ENCODE peak calls at places on chromosome 22, in eight cellular contexts. One of them, this sample, is unnamed.

GRCh38 chr22:46734830-46735453 is 3.1 kb downstream of the CERK start:
- DNase-seq in A549: no peak
- DNase-seq in GM23338: no peak
- DNase-seq in HCT116: no peak
- DNase-seq in K562: no peak
- DNase-seq in SK-N-SH: no peak
- DNase-seq in GM12878: peak; percentile 56
- DNase-seq in HepG2: no peak
- DNase-seq in this sample: no peak

GRCh38 chr22:18076060-18076497 is 1.7 kb upstream of the PEX26 start:
- DNase-seq in A549: peak; percentile 83
- DNase-seq in GM23338: peak; percentile 94
- DNase-seq in HCT116: peak; percentile 75
- DNase-seq in K562: peak; percentile 74
- DNase-seq in SK-N-SH: peak; percentile 72
- DNase-seq in GM12878: no peak
- DNase-seq in HepG2: peak; percentile 86
- DNase-seq in this sample: peak; percentile 85

GRCh38 chr22:48717883-48718817 is 1109.5 kb downstream of the BRD1 start:
- DNase-seq in A549: no peak
- DNase-seq in GM23338: no peak
- DNase-seq in HCT116: no peak
- DNase-seq in K562: no peak
- DNase-seq in SK-N-SH: no peak
- DNase-seq in GM12878: no peak
- DNase-seq in HepG2: no peak
- DNase-seq in this sample: no peak

GRCh38 chr22:39284983-39285382 is 34.4 kb downstream of the RPL3 start:
- DNase-seq in A549: no peak
- DNase-seq in GM23338: no peak
- DNase-seq in HCT116: no peak
- DNase-seq in K562: no peak
- DNase-seq in SK-N-SH: no peak
- DNase-seq in GM12878: no peak
- DNase-seq in HepG2: no peak
- DNase-seq in this sample: no peak

GRCh38 chr22:42990131-42990838 is 24.7 kb downstream of the PACSIN2 start:
- DNase-seq in A549: peak; percentile 86
- DNase-seq in GM23338: peak; percentile 51
- DNase-seq in HCT116: no peak
- DNase-seq in K562: no peak
- DNase-seq in SK-N-SH: no peak
- DNase-seq in GM12878: no peak
- DNase-seq in HepG2: peak; percentile 45
- DNase-seq in this sample: peak; percentile 24

GRCh38 chr22:32422062-32422461 is 10.0 kb upstream of the RTCB start:
- DNase-seq in A549: no peak
- DNase-seq in GM23338: peak; percentile 36
- DNase-seq in HCT116: no peak
- DNase-seq in K562: no peak
- DNase-seq in SK-N-SH: no peak
- DNase-seq in GM12878: no peak
- DNase-seq in HepG2: no peak
- DNase-seq in this sample: no peak

GRCh38 chr22:46373838-46374662 is 38.5 kb downstream of the TRMU start:
- DNase-seq in A549: no peak
- DNase-seq in GM23338: no peak
- DNase-seq in HCT116: no peak
- DNase-seq in K562: no peak
- DNase-seq in SK-N-SH: no peak
- DNase-seq in GM12878: peak; percentile 48
- DNase-seq in HepG2: no peak
- DNase-seq in this sample: no peak

GRCh38 chr22:42177891-42178336 is 47.3 kb upstream of the CYP2D6 start:
- DNase-seq in A549: no peak
- DNase-seq in GM23338: no peak
- DNase-seq in HCT116: no peak
- DNase-seq in K562: no peak
- DNase-seq in SK-N-SH: no peak
- DNase-seq in GM12878: no peak
- DNase-seq in HepG2: no peak
- DNase-seq in this sample: no peak

GRCh38 chr22:20241579-20242392 is 26.3 kb downstream of the RTN4R start:
- DNase-seq in A549: no peak
- DNase-seq in GM23338: no peak
- DNase-seq in HCT116: no peak
- DNase-seq in K562: no peak
- DNase-seq in SK-N-SH: no peak
- DNase-seq in GM12878: no peak
- DNase-seq in HepG2: no peak
- DNase-seq in this sample: no peak

GRCh38 chr22:20243545-20244249 is 24.4 kb downstream of the RTN4R start:
- DNase-seq in A549: peak; percentile 33
- DNase-seq in GM23338: peak; percentile 47
- DNase-seq in HCT116: no peak
- DNase-seq in K562: peak; percentile 89
- DNase-seq in SK-N-SH: peak; percentile 69
- DNase-seq in GM12878: no peak
- DNase-seq in HepG2: no peak
- DNase-seq in this sample: no peak

GRCh38 chr22:20242393-20243175 is 25.5 kb downstream of the RTN4R start:
- DNase-seq in A549: no peak
- DNase-seq in GM23338: no peak
- DNase-seq in HCT116: no peak
- DNase-seq in K562: no peak
- DNase-seq in SK-N-SH: no peak
- DNase-seq in GM12878: no peak
- DNase-seq in HepG2: no peak
- DNase-seq in this sample: no peak

GRCh38 chr22:20244250-20244648 is 23.9 kb downstream of the RTN4R start:
- DNase-seq in A549: no peak
- DNase-seq in GM23338: no peak
- DNase-seq in HCT116: no peak
- DNase-seq in K562: no peak
- DNase-seq in SK-N-SH: no peak
- DNase-seq in GM12878: no peak
- DNase-seq in HepG2: no peak
- DNase-seq in this sample: no peak

DNA sequence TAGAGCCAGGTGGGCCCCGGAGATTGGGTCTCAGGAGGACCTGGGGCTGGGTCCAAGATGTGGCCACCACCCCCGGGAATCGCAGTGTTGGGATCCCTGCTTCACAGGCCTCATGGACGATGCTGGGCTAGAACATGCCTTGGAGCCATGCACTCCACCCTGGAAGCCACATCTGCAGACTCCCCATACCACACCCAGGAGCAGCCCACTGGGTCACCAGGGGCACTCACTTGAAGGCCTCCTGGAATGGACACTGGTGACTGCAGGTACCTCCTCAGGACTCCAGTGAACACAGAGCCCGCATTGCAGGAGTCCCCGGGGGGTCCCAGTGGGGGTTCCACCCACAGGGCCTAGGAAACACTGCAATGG is 25.0 kb downstream of the RTN4R start:
- DNase-seq in A549: no peak
- DNase-seq in GM23338: no peak
- DNase-seq in HCT116: no peak
- DNase-seq in K562: no peak
- DNase-seq in SK-N-SH: no peak
- DNase-seq in GM12878: no peak
- DNase-seq in HepG2: no peak
- DNase-seq in this sample: no peak
- H3K4me1 ChIP-seq in A549: no peaks in the 10 kb centered on the region
- H3K4me1 ChIP-seq in GM23338: peaks cover 8% of the 10 kb centered on the region
- H3K4me1 ChIP-seq in HCT116: peaks cover 18% of the 10 kb centered on the region
- H3K4me1 ChIP-seq in K562: peaks cover 16% of the 10 kb centered on the region
- H3K4me1 ChIP-seq in SK-N-SH: peaks cover 63% of the 10 kb centered on the region
- H3K4me1 ChIP-seq in GM12878: peaks cover 55% of the 10 kb centered on the region
- H3K4me1 ChIP-seq in HepG2: no peaks in the 10 kb centered on the region
- H3K4me1 ChIP-seq in this sample: peaks cover 4% of the 10 kb centered on the region

GRCh38 chr22:21445437-21446127 is 21.6 kb upstream of the TMEM191C start:
- DNase-seq in A549: no peak
- DNase-seq in GM23338: no peak
- DNase-seq in HCT116: no peak
- DNase-seq in K562: no peak
- DNase-seq in SK-N-SH: no peak
- DNase-seq in GM12878: no peak
- DNase-seq in HepG2: no peak
- DNase-seq in this sample: no peak
- TF ChIP-seq REST in A549: no peak
- TF ChIP-seq REST in GM23338: no peak
- TF ChIP-seq REST in HCT116: no peak
- TF ChIP-seq REST in K562: no peak
- TF ChIP-seq REST in SK-N-SH: no peak
- TF ChIP-seq REST in GM12878: no peak
- TF ChIP-seq REST in HepG2: no peak
- TF ChIP-seq REST in this sample: no peak

GRCh38 chr22:19943665-19944026 is 2.0 kb upstream of the TXNRD2 start:
- DNase-seq in A549: peak; percentile 46
- DNase-seq in GM23338: peak; percentile 49
- DNase-seq in HCT116: no peak
- DNase-seq in K562: no peak
- DNase-seq in SK-N-SH: peak; percentile 46
- DNase-seq in GM12878: no peak
- DNase-seq in HepG2: peak; percentile 61
- DNase-seq in this sample: no peak
- H3K4me3 ChIP-seq in A549: no peak overlapping the region
- H3K4me3 ChIP-seq in GM23338: no peak overlapping the region
- H3K4me3 ChIP-seq in HCT116: no peak overlapping the region
- H3K4me3 ChIP-seq in K562: no peak overlapping the region
- H3K4me3 ChIP-seq in SK-N-SH: no peak overlapping the region
- H3K4me3 ChIP-seq in GM12878: peak overlapping the region; percentile 44
- H3K4me3 ChIP-seq in HepG2: peak overlapping the region; percentile 92
- H3K4me3 ChIP-seq in this sample: peak overlapping the region; percentile 11

GRCh38 chr22:40452730-40453487 is 82.5 kb downstream of the SGSM3 start:
- DNase-seq in A549: no peak
- DNase-seq in GM23338: no peak
- DNase-seq in HCT116: no peak
- DNase-seq in K562: no peak
- DNase-seq in SK-N-SH: no peak
- DNase-seq in GM12878: no peak
- DNase-seq in HepG2: no peak
- DNase-seq in this sample: no peak

GRCh38 chr22:40453676-40454075 is 83.3 kb downstream of the SGSM3 start:
- DNase-seq in A549: no peak
- DNase-seq in GM23338: no peak
- DNase-seq in HCT116: no peak
- DNase-seq in K562: no peak
- DNase-seq in SK-N-SH: no peak
- DNase-seq in GM12878: no peak
- DNase-seq in HepG2: no peak
- DNase-seq in this sample: no peak

GRCh38 chr22:40449676-40450035 is 79.3 kb downstream of the SGSM3 start:
- DNase-seq in A549: no peak
- DNase-seq in GM23338: no peak
- DNase-seq in HCT116: no peak
- DNase-seq in K562: no peak
- DNase-seq in SK-N-SH: no peak
- DNase-seq in GM12878: no peak
- DNase-seq in HepG2: no peak
- DNase-seq in this sample: no peak

GRCh38 chr22:40450651-40451050 is 80.3 kb downstream of the SGSM3 start:
- DNase-seq in A549: no peak
- DNase-seq in GM23338: no peak
- DNase-seq in HCT116: no peak
- DNase-seq in K562: no peak
- DNase-seq in SK-N-SH: no peak
- DNase-seq in GM12878: no peak
- DNase-seq in HepG2: no peak
- DNase-seq in this sample: no peak

DNA sequence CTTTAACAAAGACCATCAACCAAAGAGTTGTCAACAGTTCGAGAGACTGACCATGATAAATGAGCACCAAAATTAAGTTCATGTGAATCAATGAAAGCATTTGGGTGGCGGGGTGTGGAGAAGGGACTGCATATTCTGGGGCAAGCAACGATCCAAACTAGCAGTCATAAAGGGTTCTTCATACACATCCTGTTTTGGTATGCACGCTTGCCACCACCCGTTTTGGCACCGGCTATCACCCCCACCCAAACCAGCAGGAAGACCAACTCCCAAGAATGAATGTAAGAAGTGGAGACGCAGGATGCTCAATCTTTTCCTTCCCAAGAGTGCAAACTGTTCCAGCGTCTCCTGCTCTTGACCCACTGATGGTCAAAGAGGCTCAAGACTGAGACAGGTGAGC is 80.8 kb downstream of the SGSM3 start:
- DNase-seq in A549: no peak
- DNase-seq in GM23338: no peak
- DNase-seq in HCT116: no peak
- DNase-seq in K562: no peak
- DNase-seq in SK-N-SH: no peak
- DNase-seq in GM12878: no peak
- DNase-seq in HepG2: no peak
- DNase-seq in this sample: no peak
- H3K4me1 ChIP-seq in A549: peaks cover 52% of the 10 kb centered on the region
- H3K4me1 ChIP-seq in GM23338: peaks cover 31% of the 10 kb centered on the region
- H3K4me1 ChIP-seq in HCT116: peaks cover 3% of the 10 kb centered on the region
- H3K4me1 ChIP-seq in K562: no peaks in the 10 kb centered on the region
- H3K4me1 ChIP-seq in SK-N-SH: peaks cover 5% of the 10 kb centered on the region
- H3K4me1 ChIP-seq in GM12878: peaks cover 3% of the 10 kb centered on the region
- H3K4me1 ChIP-seq in HepG2: no peaks in the 10 kb centered on the region
- H3K4me1 ChIP-seq in this sample: peaks cover 9% of the 10 kb centered on the region

GRCh38 chr22:36148411-36148810 is 12.1 kb downstream of the APOL3 start:
- DNase-seq in A549: no peak
- DNase-seq in GM23338: no peak
- DNase-seq in HCT116: no peak
- DNase-seq in K562: no peak
- DNase-seq in SK-N-SH: no peak
- DNase-seq in GM12878: no peak
- DNase-seq in HepG2: no peak
- DNase-seq in this sample: no peak
- TF ChIP-seq REST in A549: no peak
- TF ChIP-seq REST in GM23338: no peak
- TF ChIP-seq REST in HCT116: no peak
- TF ChIP-seq REST in K562: no peak
- TF ChIP-seq REST in SK-N-SH: no peak
- TF ChIP-seq REST in GM12878: no peak
- TF ChIP-seq REST in HepG2: no peak
- TF ChIP-seq REST in this sample: no peak

GRCh38 chr22:37219534-37219933 is 7.3 kb upstream of the SSTR3 start:
- DNase-seq in A549: no peak
- DNase-seq in GM23338: no peak
- DNase-seq in HCT116: no peak
- DNase-seq in K562: no peak
- DNase-seq in SK-N-SH: no peak
- DNase-seq in GM12878: no peak
- DNase-seq in HepG2: no peak
- DNase-seq in this sample: no peak

GRCh38 chr22:37222440-37222971 is 10.2 kb upstream of the SSTR3 start:
- DNase-seq in A549: no peak
- DNase-seq in GM23338: no peak
- DNase-seq in HCT116: no peak
- DNase-seq in K562: no peak
- DNase-seq in SK-N-SH: no peak
- DNase-seq in GM12878: no peak
- DNase-seq in HepG2: no peak
- DNase-seq in this sample: no peak

GRCh38 chr22:37218771-37219411 is 6.6 kb upstream of the SSTR3 start:
- DNase-seq in A549: no peak
- DNase-seq in GM23338: no peak
- DNase-seq in HCT116: no peak
- DNase-seq in K562: no peak
- DNase-seq in SK-N-SH: no peak
- DNase-seq in GM12878: peak; percentile 99
- DNase-seq in HepG2: no peak
- DNase-seq in this sample: no peak

GRCh38 chr22:37221424-37222336 is 9.4 kb upstream of the SSTR3 start:
- DNase-seq in A549: no peak
- DNase-seq in GM23338: no peak
- DNase-seq in HCT116: no peak
- DNase-seq in K562: no peak
- DNase-seq in SK-N-SH: no peak
- DNase-seq in GM12878: no peak
- DNase-seq in HepG2: no peak
- DNase-seq in this sample: no peak

GRCh38 chr22:37220543-37220968 is 8.3 kb upstream of the SSTR3 start:
- DNase-seq in A549: no peak
- DNase-seq in GM23338: no peak
- DNase-seq in HCT116: no peak
- DNase-seq in K562: no peak
- DNase-seq in SK-N-SH: no peak
- DNase-seq in GM12878: no peak
- DNase-seq in HepG2: no peak
- DNase-seq in this sample: no peak
- H3K4me3 ChIP-seq in A549: no peak overlapping the region
- H3K4me3 ChIP-seq in GM23338: no peak overlapping the region
- H3K4me3 ChIP-seq in HCT116: no peak overlapping the region
- H3K4me3 ChIP-seq in K562: no peak overlapping the region
- H3K4me3 ChIP-seq in SK-N-SH: no peak overlapping the region
- H3K4me3 ChIP-seq in GM12878: peak overlapping the region; percentile 80
- H3K4me3 ChIP-seq in HepG2: no peak overlapping the region
- H3K4me3 ChIP-seq in this sample: no peak overlapping the region